ENCODE peak calls at places on chromosomes 11 and 22, in five cellular contexts. G is HuH-7.5; R is T1000; H is activated CD8-positive, alpha-beta T cell treated with anti-CD3 and anti-CD28 coated beads for 36 hours; Y is naive thymus-derived CD8-positive, alpha-beta T cell. C is an unnamed sample.

GRCh38 chr11:44600739-44601416 is 35.4 kb downstream of the CD82 start:
- DNase-seq in G (no peak), R (no peak), Y (no peak), H (peak), C (no peak)

GRCh38 chr22:41367680-41368542 is 13.8 kb upstream of the TEF start:
- DNase-seq in R (no peak), Y (no peak), G (no peak), H (no peak), C (peak)

GRCh38 chr22:32249231-32249630 is 5.9 kb downstream of the SLC5A4 start:
- DNase-seq in R (no peak), Y (no peak), H (no peak), G (no peak), C (no peak)

GRCh38 chr22:33917744-33918406 is 2.4 kb downstream of the LARGE1 start:
- DNase-seq in Y (no peak), G (no peak), R (no peak), H (no peak), C (no peak)

GRCh38 chr11:63445720-63446119 is 45.2 kb downstream of the PLAAT5 start:
- DNase-seq in Y (no peak), R (no peak), H (peak), G (no peak), C (no peak)

GRCh38 chr11:109034341-109034696 is 369.4 kb downstream of the DDX10 start:
- DNase-seq in Y (no peak), G (no peak), R (no peak), H (no peak), C (no peak)

GRCh38 chr11:124817036-124817435 is 16.8 kb upstream of the MSANTD2 start:
- DNase-seq in G (no peak), R (no peak), Y (no peak), H (no peak), C (no peak)

GRCh38 chr22:48938741-48939140 is 888.9 kb downstream of the BRD1 start:
- DNase-seq in Y (no peak), G (no peak), R (no peak), H (no peak), C (no peak)

GRCh38 chr11:81987829-81988472 is 745.7 kb downstream of the FAM181B start:
- DNase-seq in G (no peak), R (no peak), Y (no peak), H (no peak), C (no peak)

GRCh38 chr11:70202898-70203748 is at the start of gene FADD:
- DNase-seq in H (peak), G (peak), Y (peak), R (peak), C (peak)

GRCh38 chr11:128901655-128902514 is 10.7 kb downstream of the KCNJ5 start:
- DNase-seq in R (no peak), Y (no peak), H (no peak), G (no peak), C (no peak)

GRCh38 chr22:27113211-27114030 is 456.0 kb downstream of the MIAT start:
- DNase-seq in H (peak), G (no peak), R (peak), Y (no peak), C (peak)

GRCh38 chr11:105670811-105671210 is 60.9 kb downstream of the GRIA4 start:
- DNase-seq in H (peak), Y (no peak), R (no peak), G (no peak), C (no peak)

C was measured in amniotic stem cell.